ENCODE peak calls at places on chromosome 15, in five cellular contexts. T is SJSA1, B is IMR-90, X is astrocyte, E is aorta. A is an unnamed sample.

GRCh38 chr15:40333922-40334492 is 6.7 kb downstream of the CCDC9B start:
- DNase-seq in X (peak), B (peak), E (peak), T (peak), A (peak)

GRCh38 chr15:98727115-98728040 is 79.0 kb downstream of the IGF1R start:
- DNase-seq in E (peak), B (peak), T (peak), X (peak), A (peak)

GRCh38 chr15:83243634-83244033 is 36.0 kb upstream of the HDGFL3 start:
- DNase-seq in B (no peak), X (no peak), T (no peak), E (no peak), A (no peak)

GRCh38 chr15:99345242-99345641 is 94.0 kb downstream of the LRRC28 start:
- DNase-seq in E (no peak), T (no peak), B (no peak), X (no peak), A (no peak)

GRCh38 chr15:39874890-39875549 is 45.0 kb downstream of the GPR176 start:
- DNase-seq in T (peak), B (no peak), X (no peak), E (no peak), A (peak)

GRCh38 chr15:65373163-65373651 is 4.6 kb downstream of the IGDCC3 start:
- DNase-seq in E (peak), T (no peak), X (no peak), B (no peak), A (no peak)

GRCh38 chr15:93610944-93611343 is 521.9 kb upstream of the RGMA start:
- DNase-seq in X (peak), T (no peak), B (no peak), E (no peak), A (no peak)

GRCh38 chr15:94247789-94248638 is 16.7 kb downstream of the MCTP2 start:
- DNase-seq in X (no peak), E (no peak), B (no peak), T (no peak), A (no peak)

GRCh38 chr15:31360843-31361763 is 34.5 kb downstream of the KLF13 start:
- DNase-seq in X (no peak), B (no peak), T (no peak), E (no peak), A (peak)

GRCh38 chr15:65033659-65034269 is 4.3 kb upstream of the MTFMT start:
- DNase-seq in E (no peak), B (peak), T (peak), X (peak), A (no peak)

GRCh38 chr15:67869700-67870099 is 29.9 kb upstream of the RNU6-1 start:
- DNase-seq in E (no peak), B (no peak), X (no peak), T (no peak), A (no peak)

GRCh38 chr15:31254431-31255175 is 72.0 kb upstream of the KLF13 start:
- DNase-seq in E (no peak), X (peak), B (peak), T (no peak), A (peak)

GRCh38 chr15:38048001-38048455 is 113.6 kb downstream of the TMCO5A start:
- DNase-seq in X (no peak), E (no peak), B (no peak), T (no peak), A (no peak)

GRCh38 chr15:85324202-85324601 is 56.2 kb upstream of the AKAP13 start:
- DNase-seq in B (no peak), T (no peak), E (no peak), X (no peak), A (no peak)

GRCh38 chr15:33618300-33618699 is 307.5 kb downstream of the RYR3 start:
- DNase-seq in T (no peak), X (peak), E (no peak), B (no peak), A (no peak)

GRCh38 chr15:100696452-100696851 is 94.1 kb downstream of the ASB7 start:
- DNase-seq in E (no peak), B (no peak), X (peak), T (no peak), A (no peak)

GRCh38 chr15:39434126-39434525 is 146.8 kb upstream of the THBS1 start:
- DNase-seq in B (no peak), T (no peak), X (no peak), E (no peak), A (no peak)

GRCh38 chr15:68417051-68417450 is 14.9 kb downstream of the ITGA11 start:
- DNase-seq in B (no peak), T (no peak), E (no peak), X (no peak), A (peak)

GRCh38 chr15:64833690-64834089 is 8.0 kb upstream of the PLEKHO2 start:
- DNase-seq in B (no peak), E (no peak), T (no peak), X (no peak), A (no peak)

GRCh38 chr15:38038659-38039442 is 104.4 kb downstream of the TMCO5A start:
- DNase-seq in E (no peak), X (peak), B (peak), T (peak), A (no peak)

GRCh38 chr15:82980986-82981385 is 5.0 kb upstream of the RAMAC start:
- DNase-seq in E (no peak), X (no peak), B (no peak), T (no peak), A (no peak)

GRCh38 chr15:63093486-63094205 is 28.0 kb upstream of the LACTB start:
- DNase-seq in T (peak), X (no peak), E (peak), B (peak), A (peak)

GRCh38 chr15:29822100-29822684 is at the start of gene TJP1:
- DNase-seq in T (peak), X (peak), E (peak), B (peak), A (peak)

GRCh38 chr15:58146734-58147133 is 8.6 kb downstream of the AQP9 start:
- DNase-seq in E (no peak), X (no peak), T (no peak), B (no peak), A (no peak)

GRCh38 chr15:25858952-25859760 is 4.0 kb downstream of the ATP10A start:
- DNase-seq in X (no peak), T (no peak), E (no peak), B (no peak), A (no peak)

GRCh38 chr15:32956006-32956405 is 238.2 kb downstream of the GREM1 start:
- DNase-seq in B (peak), X (peak), T (peak), E (no peak), A (no peak)

GRCh38 chr15:44207643-44208042 is 12.6 kb upstream of the FRMD5 start:
- DNase-seq in X (peak), B (peak), E (no peak), T (peak), A (no peak)

GRCh38 chr15:73361331-73361730 is 7.4 kb downstream of the HCN4 start:
- DNase-seq in B (no peak), X (no peak), E (no peak), T (no peak), A (no peak)

GRCh38 chr15:39438795-39439577 is 141.9 kb upstream of the THBS1 start:
- DNase-seq in B (peak), E (no peak), T (no peak), X (peak), A (peak)

GRCh38 chr15:77387355-77388105 is 32.4 kb downstream of the PEAK1 start:
- DNase-seq in T (no peak), B (peak), E (no peak), X (no peak), A (no peak)

GRCh38 chr15:42165081-42165480 is 8.6 kb upstream of the PLA2G4F start:
- DNase-seq in E (no peak), T (no peak), B (peak), X (no peak), A (no peak)

GRCh38 chr15:85840079-85840801 is 45.5 kb upstream of the KLHL25 start:
- DNase-seq in B (peak), T (peak), X (peak), E (peak), A (peak)

GRCh38 chr15:100910556-100910955 is 8.6 kb upstream of the LRRK1 start:
- DNase-seq in X (no peak), B (no peak), T (peak), E (peak), A (no peak)

GRCh38 chr15:45157974-45158373 is 28.2 kb downstream of the DUOX1 start:
- DNase-seq in B (peak), X (peak), E (no peak), T (peak), A (no peak)

GRCh38 chr15:42691770-42692169 is 45.2 kb downstream of the CDAN1 start:
- DNase-seq in B (no peak), E (no peak), T (no peak), X (no peak), A (no peak)

GRCh38 chr15:36323607-36324006 is 255.8 kb upstream of the CDIN1 start:
- DNase-seq in E (no peak), T (no peak), X (peak), B (no peak), A (no peak)
- H3K27ac ChIP-seq in E (no peak), T (no peak), X (no peak), B (no peak), A (no peak)

GRCh38 chr15:71366926-71367325 is 251.7 kb downstream of the THSD4 start:
- DNase-seq in B (peak), X (peak), E (no peak), T (no peak), A (no peak)
- H3K27ac ChIP-seq in B (no peak), X (no peak), E (peak), T (no peak), A (no peak)

GRCh38 chr15:91865903-91866302 is 12.4 kb downstream of the SLCO3A1 start:
- DNase-seq in B (peak), E (no peak), X (peak), T (no peak), A (no peak)

GRCh38 chr15:91864669-91865068 is 11.2 kb downstream of the SLCO3A1 start:
- DNase-seq in X (no peak), E (no peak), T (no peak), B (no peak), A (no peak)

GRCh38 chr15:91865486-91865885 is 12.0 kb downstream of the SLCO3A1 start:
- DNase-seq in T (no peak), X (no peak), B (no peak), E (no peak), A (peak)

GRCh38 chr15:91862891-91863520 is 9.5 kb downstream of the SLCO3A1 start:
- DNase-seq in T (no peak), X (no peak), E (no peak), B (no peak), A (no peak)

GRCh38 chr15:91863621-91864255 is 10.2 kb downstream of the SLCO3A1 start:
- DNase-seq in T (no peak), B (no peak), X (no peak), E (no peak), A (no peak)
- H3K27ac ChIP-seq in T (no peak), B (no peak), X (no peak), E (peak), A (no peak)

DNA sequence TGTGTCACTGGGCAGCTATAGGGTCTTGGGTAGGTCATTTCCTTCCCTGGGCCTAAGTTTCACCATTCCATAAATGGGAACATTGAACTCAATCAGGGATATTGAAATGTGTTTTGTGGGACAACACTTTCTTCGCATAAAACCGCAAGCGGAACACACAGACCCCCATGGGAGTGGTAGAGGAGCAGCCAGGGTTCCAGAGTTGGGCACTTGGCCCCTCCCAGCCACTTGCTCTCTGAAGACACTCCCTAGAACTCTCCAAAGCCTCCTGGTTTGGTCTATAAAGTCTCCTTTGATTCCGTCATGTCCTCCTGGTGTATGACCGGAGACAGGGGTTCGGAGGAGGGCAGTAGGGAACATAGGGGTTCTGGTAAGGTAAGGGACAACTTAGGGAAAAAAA is 271.7 kb downstream of the UACA start:
- DNase-seq in X (no peak), B (no peak), E (no peak), T (no peak), A (no peak)
- H3K27ac ChIP-seq in X (no peak), B (no peak), E (no peak), T (peak), A (no peak)

GRCh38 chr15:88794001-88794400 is 9.2 kb upstream of the ACAN start:
- DNase-seq in B (no peak), E (no peak), T (no peak), X (no peak), A (no peak)

GRCh38 chr15:88800026-88800425 is 3.2 kb upstream of the ACAN start:
- DNase-seq in T (no peak), E (no peak), X (peak), B (peak), A (no peak)

GRCh38 chr15:88802250-88802990 is 816 bp upstream of the ACAN start:
- DNase-seq in T (no peak), X (no peak), B (no peak), E (no peak), A (no peak)

GRCh38 chr15:88799341-88799740 is 3.9 kb upstream of the ACAN start:
- DNase-seq in X (no peak), T (no peak), B (no peak), E (no peak), A (no peak)

DNA sequence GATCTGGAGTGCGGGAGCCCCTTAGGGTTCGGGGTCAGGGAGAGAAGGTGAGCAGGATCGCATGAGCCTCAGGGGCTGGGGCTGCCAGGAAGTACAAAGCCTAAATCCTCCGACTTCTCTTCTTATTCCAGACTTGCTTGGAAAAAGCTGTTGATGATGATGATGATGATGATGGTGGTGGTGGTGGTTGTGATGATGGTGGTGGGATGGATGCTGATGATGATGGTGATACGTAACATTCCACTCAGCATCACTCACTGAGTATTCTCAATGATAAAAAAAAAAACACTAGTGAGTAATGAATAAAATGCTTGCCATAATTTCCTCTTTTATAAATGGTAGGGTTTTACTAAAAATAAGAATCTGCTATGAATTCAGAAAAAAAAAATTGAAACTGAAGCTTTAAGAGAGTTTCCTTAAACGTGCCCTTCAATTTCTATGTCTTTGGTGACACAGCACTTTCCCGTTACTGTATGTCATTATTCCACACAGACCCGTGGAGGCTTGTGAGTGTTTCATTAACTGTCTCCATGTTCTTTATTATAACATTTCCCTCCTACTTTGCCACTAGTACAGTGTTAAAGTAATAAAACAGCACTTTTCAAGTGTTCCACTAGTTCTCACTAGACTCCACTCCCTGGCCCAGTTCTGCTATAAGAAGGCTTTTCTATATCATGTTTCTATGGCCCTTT is 5.4 kb upstream of the ACAN start:
- DNase-seq in T (no peak), X (no peak), E (no peak), B (no peak), A (no peak)
- H3K27ac ChIP-seq in T (no peak), X (no peak), E (no peak), B (no peak), A (no peak)

GRCh38 chr15:75450307-75451201 is 936 bp downstream of the SIN3A start:
- DNase-seq in E (peak), X (peak), T (peak), B (peak), A (peak)

GRCh38 chr15:75451202-75451673 is 252 bp downstream of the SIN3A start:
- DNase-seq in X (no peak), E (no peak), B (no peak), T (no peak), A (no peak)

GRCh38 chr15:75452364-75452967 is 976 bp upstream of the SIN3A start:
- DNase-seq in E (peak), T (peak), B (peak), X (peak), A (peak)

GRCh38 chr15:75451674-75452363 is at the start of gene SIN3A:
- DNase-seq in E (peak), X (peak), T (peak), B (peak), A (peak)

DNA sequence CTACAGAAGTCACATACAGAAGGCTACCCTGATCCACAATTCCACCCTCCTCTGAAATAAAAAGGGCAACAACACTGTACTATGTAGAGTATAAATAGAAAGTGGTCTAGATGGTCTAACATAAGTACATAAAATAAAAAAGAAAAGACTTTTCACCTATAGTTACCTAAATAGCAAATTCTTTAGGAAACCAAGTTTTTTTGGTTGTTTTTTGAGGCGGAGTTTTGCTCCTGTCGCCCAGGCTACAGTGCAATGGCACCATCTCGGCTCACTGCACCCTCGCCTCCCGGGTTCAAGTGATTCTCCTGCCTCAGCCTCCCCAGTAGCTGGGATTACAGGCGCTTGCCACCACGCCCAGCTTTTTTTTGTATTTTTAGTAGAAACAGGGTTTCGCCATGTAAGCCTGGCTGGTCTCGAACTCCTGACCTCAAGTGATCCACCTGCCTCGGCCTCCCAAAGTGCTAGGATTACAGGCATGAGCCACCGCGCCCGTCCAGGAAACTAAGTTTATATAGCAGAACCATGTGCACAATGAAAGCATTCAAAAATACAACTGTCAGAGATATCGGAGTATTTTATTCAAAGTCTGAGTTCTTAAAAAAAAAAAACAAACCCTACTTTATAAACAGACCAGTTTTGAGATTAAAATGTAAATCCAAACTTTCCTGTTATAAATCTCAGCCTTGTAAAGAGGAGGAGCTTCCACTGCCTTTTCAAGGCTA is 1.7 kb downstream of the SIN3A start:
- DNase-seq in E (no peak), X (no peak), B (no peak), T (no peak), A (no peak)
- H3K27ac ChIP-seq in E (no peak), X (peak), B (no peak), T (no peak), A (peak)

GRCh38 chr15:74530771-74531143 is 10.3 kb upstream of the ARID3B start:
- DNase-seq in B (no peak), E (no peak), T (no peak), X (no peak), A (no peak)
- H3K27ac ChIP-seq in B (peak), E (no peak), T (peak), X (peak), A (no peak)

DNA sequence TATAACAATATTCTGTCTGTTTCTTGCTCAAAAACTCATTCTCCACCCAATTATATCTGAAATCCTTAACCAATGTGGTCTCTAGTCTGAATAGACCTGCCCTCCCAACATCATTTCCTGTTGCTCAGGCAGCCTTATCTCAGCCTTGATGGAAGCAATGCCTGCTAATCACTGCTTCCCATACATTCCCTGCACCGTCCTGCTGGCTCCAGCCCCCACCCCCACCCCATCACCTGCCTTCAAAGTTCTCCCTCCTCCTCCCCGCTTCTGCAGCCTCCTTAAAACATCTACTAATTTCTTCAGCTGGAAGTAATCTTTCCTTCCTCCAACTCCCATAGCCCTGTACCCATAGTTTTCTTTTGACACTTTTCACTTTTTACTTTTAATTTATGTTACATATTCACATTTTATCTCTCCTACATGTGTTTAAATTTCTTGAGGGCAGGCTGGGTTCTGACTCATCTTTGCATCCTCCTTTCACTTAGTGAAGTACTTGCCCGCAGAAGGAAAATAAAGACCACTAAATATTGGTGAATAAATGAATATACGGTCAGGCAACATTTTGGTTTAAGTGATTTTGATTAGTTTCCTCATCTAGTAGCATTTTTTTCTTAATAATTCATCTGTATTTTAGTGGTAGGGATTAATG is 98.2 kb downstream of the MEIS2 start:
- DNase-seq in B (peak), X (no peak), E (no peak), T (no peak), A (no peak)
- H3K27ac ChIP-seq in B (no peak), X (no peak), E (no peak), T (no peak), A (no peak)

GRCh38 chr15:89506026-89506686 is 9.8 kb upstream of the RHCG start:
- DNase-seq in T (no peak), B (no peak), E (no peak), X (no peak), A (no peak)
- H3K27ac ChIP-seq in T (no peak), B (no peak), E (no peak), X (no peak), A (no peak)

DNA sequence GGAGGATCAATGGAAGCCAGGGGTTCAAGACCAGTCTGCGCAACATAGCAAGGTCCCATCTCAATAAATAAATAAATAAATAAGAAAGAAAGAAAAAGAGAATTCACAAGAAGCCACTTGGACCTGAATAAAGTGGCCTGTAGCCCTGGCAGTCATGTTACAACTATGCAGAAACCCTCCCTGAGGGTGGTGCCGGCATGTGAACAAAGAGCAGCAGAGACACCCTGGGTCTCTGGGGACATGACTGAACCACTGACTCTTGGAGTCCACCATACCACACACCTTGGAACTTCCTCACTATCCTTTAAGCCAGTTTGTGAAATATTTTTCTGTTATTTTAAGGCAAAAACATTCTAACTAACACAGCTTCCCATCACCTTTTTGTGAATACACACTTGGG is 93.0 kb downstream of the MEIS2 start:
- DNase-seq in B (no peak), T (no peak), E (no peak), X (no peak), A (no peak)
- H3K27ac ChIP-seq in B (no peak), T (no peak), E (no peak), X (no peak), A (no peak)